ENCODE peak calls at places on chromosomes 4 and X, in four cellular contexts. O is uterus, K is left lung, R is H1. X is an unnamed sample. For H3K4me1, the result is how much of the 10 kb centered on the place peaks cover.

GRCh38 chr4:112418092-112418491 is 97.9 kb downstream of the NEUROG2 start:
- DNase-seq in O (no peak), K (no peak), R (peak), X (no peak)

GRCh38 chr4:76147454-76148141 is 599 bp downstream of the NUP54 start:
- DNase-seq in O (no peak), K (peak), R (peak), X (no peak)

GRCh38 chr4:119726505-119726904 is 97.9 kb upstream of the PDE5A start:
- DNase-seq in O (no peak), K (no peak), R (no peak), X (no peak)

GRCh38 chr4:71406459-71406963 is 67.7 kb downstream of the SLC4A4 start:
- DNase-seq in O (no peak), K (no peak), R (no peak), X (no peak)

GRCh38 chrX:106718709-106719108 is 7.8 kb upstream of the RNF128 start:
- DNase-seq in O (no peak), K (no peak), R (no peak), X (no peak)

GRCh38 chr4:80268081-80268823 is 1.8 kb downstream of the FGF5 start:
- DNase-seq in O (no peak), K (no peak), R (peak), X (no peak)

GRCh38 chr4:138592801-138593200 is 350.7 kb upstream of the SLC7A11 start:
- DNase-seq in O (no peak), K (no peak), R (no peak), X (no peak)

GRCh38 chr4:140186651-140187315 is 32.8 kb upstream of the MAML3 start:
- DNase-seq in O (peak), K (no peak), R (no peak), X (no peak)

GRCh38 chr4:83629945-83630684 is 94.2 kb downstream of the GPAT3 start:
- DNase-seq in O (peak), K (peak), R (no peak), X (no peak)

GRCh38 chr4:1081689-1082040 is 31.7 kb downstream of the RNF212 start:
- DNase-seq in O (no peak), K (no peak), R (no peak), X (no peak)

GRCh38 chrX:85109235-85109634 is 105.6 kb downstream of the APOOL start:
- DNase-seq in O (no peak), K (no peak), R (peak), X (no peak)

GRCh38 chrX:111353810-111354209 is 58.2 kb downstream of the DCX start:
- DNase-seq in O (no peak), K (no peak), R (no peak), X (no peak)

GRCh38 chrX:8405631-8406030 is 59.0 kb upstream of the VCX3B start:
- DNase-seq in O (no peak), K (no peak), R (no peak), X (no peak)

GRCh38 chr4:158020734-158021346 is 152.0 kb downstream of the GASK1B start:
- DNase-seq in O (no peak), K (no peak), R (no peak), X (no peak)

GRCh38 chrX:29617276-29617675 is 598.1 kb upstream of the MAGEB2 start:
- DNase-seq in O (no peak), K (no peak), R (no peak), X (no peak)

GRCh38 chr4:124275-125081 is at the start of gene ZNF718:
- DNase-seq in O (peak), K (peak), R (peak), X (peak)

GRCh38 chr4:19707876-19708275 is 543.8 kb upstream of the SLIT2 start:
- DNase-seq in O (no peak), K (no peak), R (no peak), X (no peak)

GRCh38 chrX:16160729-16161128 is 6.6 kb upstream of the MAGEB17 start:
- DNase-seq in O (no peak), K (no peak), R (no peak), X (no peak)

GRCh38 chr4:8362483-8362882 is 78.0 kb downstream of the ACOX3 start:
- DNase-seq in O (no peak), K (no peak), R (no peak), X (no peak)

GRCh38 chr4:27149541-27150212 is 289.0 kb downstream of the STIM2 start:
- DNase-seq in O (no peak), K (no peak), R (no peak), X (no peak)

GRCh38 chr4:151417164-151417571 is 8.2 kb downstream of the FHIP1A start:
- DNase-seq in O (no peak), K (no peak), R (no peak), X (no peak)

GRCh38 chrX:151675121-151675746 is 20.0 kb upstream of the PRRG3 start:
- DNase-seq in O (no peak), K (no peak), R (no peak), X (no peak)

GRCh38 chr4:70505152-70505748 is 13.1 kb upstream of the AMTN start:
- DNase-seq in O (no peak), K (peak), R (peak), X (no peak)

GRCh38 chr4:188976644-188977115 is 837.4 kb downstream of the TRIML1 start:
- DNase-seq in O (no peak), K (no peak), R (no peak), X (no peak)

GRCh38 chrX:36087366-36087765 is 167.8 kb downstream of the CFAP47 start:
- DNase-seq in O (no peak), K (no peak), R (no peak), X (no peak)

GRCh38 chr4:16360694-16361262 is 134.5 kb upstream of the TAPT1 start:
- DNase-seq in O (no peak), K (no peak), R (no peak), X (no peak)

GRCh38 chr4:675980-676870 is 1.9 kb downstream of the MYL5 start:
- DNase-seq in O (no peak), K (no peak), R (no peak), X (no peak)

GRCh38 chr4:56261027-56261426 is 126.3 kb downstream of the AASDH start:
- DNase-seq in O (no peak), K (no peak), R (no peak), X (no peak)

GRCh38 chrX:65407157-65407626 is 127.4 kb downstream of the LAS1L start:
- DNase-seq in O (no peak), K (no peak), R (peak), X (no peak)

GRCh38 chr4:34720563-34720962 is 1523.8 kb downstream of the ARAP2 start:
- DNase-seq in O (no peak), K (no peak), R (no peak), X (no peak)

GRCh38 chr4:187814737-187815465 is 180.7 kb upstream of the ZFP42 start:
- DNase-seq in O (peak), K (no peak), R (no peak), X (no peak)

GRCh38 chr4:4734425-4734824 is 125.0 kb upstream of the MSX1 start:
- DNase-seq in O (no peak), K (no peak), R (no peak), X (no peak)

GRCh38 chrX:110914281-110914680 is 118.7 kb upstream of the CHRDL1 start:
- DNase-seq in O (no peak), K (no peak), R (no peak), X (no peak)

GRCh38 chr4:126899382-126899801 is 733.4 kb upstream of the INTU start:
- DNase-seq in O (no peak), K (peak), R (no peak), X (no peak)

GRCh38 chr4:168487821-168488162 is 7.5 kb upstream of the DDX60L start:
- DNase-seq in O (no peak), K (no peak), R (no peak), X (no peak)
- H3K4me3 ChIP-seq in O (no peak), K (no peak), R (no peak), X (no peak)

GRCh38 chr4:39044364-39044946 is 12.2 kb upstream of the TMEM156 start:
- DNase-seq in O (peak), K (peak), R (peak), X (peak)

GRCh38 chr4:39047691-39048090 is 14.3 kb upstream of the KLHL5 start:
- DNase-seq in O (no peak), K (no peak), R (no peak), X (no peak)

GRCh38 chr4:39044947-39045734 is 12.9 kb upstream of the TMEM156 start:
- DNase-seq in O (no peak), K (peak), R (peak), X (no peak)

GRCh38 chr4:39046243-39046642 is 14.0 kb upstream of the TMEM156 start:
- DNase-seq in O (no peak), K (no peak), R (no peak), X (no peak)

GRCh38 chr4:39045791-39046221 is 13.6 kb upstream of the TMEM156 start:
- DNase-seq in O (no peak), K (no peak), R (no peak), X (no peak)
- H3K4me1 ChIP-seq in O (under half), K (half or more), R (under half), X (under half)

GRCh38 chrX:153946910-153947769 is 2.7 kb upstream of the RENBP start:
- DNase-seq in O (peak), K (peak), R (peak), X (peak)

GRCh38 chrX:153941331-153942252 is 2.9 kb downstream of the RENBP start:
- DNase-seq in O (no peak), K (no peak), R (no peak), X (no peak)

GRCh38 chrX:153945956-153946909 is 1.8 kb upstream of the RENBP start:
- DNase-seq in O (no peak), K (no peak), R (no peak), X (no peak)

GRCh38 chrX:153944800-153945150 is 332 bp upstream of the RENBP start:
- DNase-seq in O (no peak), K (no peak), R (no peak), X (no peak)

GRCh38 chrX:153944140-153944799 is at the start of gene RENBP:
- DNase-seq in O (no peak), K (peak), R (no peak), X (no peak)
- H3K4me3 ChIP-seq in O (no peak), K (peak), R (no peak), X (peak)

GRCh38 chr4:86968477-86969015 is 33.7 kb downstream of the AFF1 start:
- DNase-seq in O (no peak), K (no peak), R (no peak), X (no peak)
- H3K4me1 ChIP-seq in O (under half), K (under half), R (under half), X (under half)

GRCh38 chr4:53490161-53490915 is 100.9 kb downstream of the LNX1 start:
- DNase-seq in O (no peak), K (no peak), R (no peak), X (no peak)
- H3K4me3 ChIP-seq in O (no peak), K (no peak), R (no peak), X (no peak)

DNA sequence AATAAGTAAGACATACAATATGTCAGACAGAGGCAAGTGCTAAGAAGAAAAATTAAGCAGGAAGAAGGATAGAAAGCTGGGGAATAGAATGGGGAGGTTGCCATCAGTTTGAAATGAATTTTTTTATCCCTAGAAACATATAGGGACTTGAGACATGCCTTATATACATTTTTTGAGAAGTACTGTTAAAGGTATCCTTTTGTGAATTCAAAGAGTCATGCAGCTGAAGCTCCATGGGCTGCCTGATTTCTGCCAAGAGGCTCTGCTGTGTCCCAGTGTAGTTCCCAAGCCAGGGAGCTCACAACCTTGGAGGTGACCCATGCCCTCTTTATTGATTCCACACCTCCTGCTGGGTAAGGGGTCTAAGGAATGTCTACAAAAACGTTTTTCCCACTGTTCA is 564.6 kb upstream of the DIPK2B start:
- DNase-seq in O (no peak), K (no peak), R (no peak), X (no peak)
- H3K4me1 ChIP-seq in O (under half), K (half or more), R (under half), X (under half)

GRCh38 chr4:172727631-172728030 is 441.0 kb upstream of the GALNT7 start:
- DNase-seq in O (no peak), K (no peak), R (no peak), X (no peak)

GRCh38 chr4:172725581-172725980 is 443.0 kb upstream of the GALNT7 start:
- DNase-seq in O (no peak), K (no peak), R (no peak), X (no peak)

GRCh38 chr4:172726001-172726423 is 442.6 kb upstream of the GALNT7 start:
- DNase-seq in O (no peak), K (no peak), R (no peak), X (no peak)
- H3K4me3 ChIP-seq in O (no peak), K (no peak), R (no peak), X (no peak)

DNA sequence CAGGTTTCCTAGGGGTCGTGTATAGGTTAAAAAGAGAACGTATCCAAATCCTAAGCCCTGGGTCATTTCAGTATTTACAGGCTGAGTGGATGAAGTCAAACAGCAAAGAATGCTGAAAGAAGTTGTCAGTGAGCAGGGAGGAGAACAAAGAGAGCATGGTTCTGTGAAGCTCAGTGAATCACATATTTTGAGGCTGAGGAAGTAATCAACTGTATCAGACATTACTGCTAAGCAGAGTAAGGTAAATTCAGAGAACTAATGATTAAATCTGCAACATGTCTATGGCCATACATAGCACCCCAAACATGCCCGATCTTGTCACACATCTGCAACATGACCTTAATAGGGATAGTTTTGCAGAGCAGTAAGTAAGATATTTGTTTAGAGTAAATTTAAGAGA is 1130.3 kb downstream of the RAPGEF2 start:
- DNase-seq in O (no peak), K (no peak), R (no peak), X (no peak)
- H3K4me1 ChIP-seq in O (under half), K (under half), R (under half), X (under half)

GRCh38 chr4:12123709-12124108 is 695.0 kb upstream of the HS3ST1 start:
- DNase-seq in O (no peak), K (no peak), R (no peak), X (no peak)

GRCh38 chr4:12124138-12124537 is 695.4 kb upstream of the HS3ST1 start:
- DNase-seq in O (no peak), K (no peak), R (no peak), X (no peak)

GRCh38 chr4:12118651-12119213 is 690.0 kb upstream of the HS3ST1 start:
- DNase-seq in O (no peak), K (no peak), R (no peak), X (no peak)

GRCh38 chr4:12122316-12122715 is 693.6 kb upstream of the HS3ST1 start:
- DNase-seq in O (no peak), K (no peak), R (no peak), X (no peak)

GRCh38 chr4:12120968-12121367 is 692.3 kb upstream of the HS3ST1 start:
- DNase-seq in O (no peak), K (no peak), R (no peak), X (no peak)
- H3K4me3 ChIP-seq in O (no peak), K (no peak), R (no peak), X (no peak)